ENCODE peak calls at places on chromosome 10, in ten cellular contexts. T is uterus, P is ovary, D is tibial nerve, K is A549, H is sigmoid colon, U is erythroblast, Z is stomach, M is thyroid gland, W is prostate gland. G is an unnamed sample.

GRCh38 chr10:127012769-127013152 is 107.5 kb downstream of the DOCK1 start:
- DNase-seq in T (no peak), P (no peak), D (no peak), K (no peak), H (no peak), U (no peak), Z (peak), M (peak), W (peak), G (no peak)

GRCh38 chr10:52265131-52265926 is 48.8 kb upstream of the DKK1 start:
- DNase-seq in T (no peak), P (no peak), D (no peak), K (no peak), H (no peak), U (no peak), Z (no peak), M (no peak), W (no peak), G (no peak)

GRCh38 chr10:52542891-52543290 is 228.8 kb downstream of the DKK1 start:
- DNase-seq in T (no peak), P (no peak), D (no peak), K (no peak), H (no peak), U (no peak), Z (no peak), M (no peak), W (no peak), G (no peak)

GRCh38 chr10:43217563-43218205 is 49.2 kb downstream of the RASGEF1A start:
- DNase-seq in T (no peak), P (no peak), D (no peak), K (no peak), H (no peak), U (no peak), Z (no peak), M (no peak), W (no peak), G (no peak)

GRCh38 chr10:126380352-126381076 is 7.8 kb downstream of the ADAM12 start:
- DNase-seq in T (no peak), P (no peak), D (no peak), K (no peak), H (no peak), U (no peak), Z (no peak), M (no peak), W (no peak), G (no peak)

GRCh38 chr10:121556448-121556847 is 41.8 kb downstream of the FGFR2 start:
- DNase-seq in T (no peak), P (no peak), D (no peak), K (no peak), H (no peak), U (no peak), Z (no peak), M (no peak), W (no peak), G (no peak)

GRCh38 chr10:67602268-67602950 is 93.6 kb downstream of the CTNNA3 start:
- DNase-seq in T (no peak), P (no peak), D (no peak), K (peak), H (no peak), U (no peak), Z (no peak), M (no peak), W (no peak), G (no peak)

GRCh38 chr10:43606323-43607198 is at the start of gene ZNF485:
- DNase-seq in T (peak), P (peak), D (peak), K (peak), H (peak), U (peak), Z (peak), M (peak), W (peak), G (no peak)

GRCh38 chr10:24651923-24652322 is 71.8 kb downstream of the ARHGAP21 start:
- DNase-seq in T (no peak), P (no peak), D (no peak), K (no peak), H (no peak), U (no peak), Z (no peak), M (no peak), W (no peak), G (no peak)

GRCh38 chr10:101558206-101558605 is 29.9 kb downstream of the POLL start:
- DNase-seq in T (no peak), P (no peak), D (no peak), K (no peak), H (peak), U (peak), Z (no peak), M (no peak), W (no peak), G (no peak)

GRCh38 chr10:132878091-132878729 is 64.2 kb downstream of the CFAP46 start:
- DNase-seq in T (peak), P (no peak), D (no peak), K (no peak), H (peak), U (no peak), Z (peak), M (no peak), W (no peak), G (no peak)

GRCh38 chr10:110681023-110681681 is 37.0 kb downstream of the RBM20 start:
- DNase-seq in T (no peak), P (no peak), D (no peak), K (peak), H (no peak), U (peak), Z (peak), M (peak), W (peak), G (no peak)

GRCh38 chr10:23158370-23158769 is 33.7 kb upstream of the PTF1A start:
- DNase-seq in T (peak), P (no peak), D (no peak), K (peak), H (no peak), U (peak), Z (peak), M (peak), W (peak), G (no peak)

GRCh38 chr10:88117869-88118632 is 254.6 kb downstream of the PTEN start:
- DNase-seq in T (no peak), P (no peak), D (no peak), K (peak), H (no peak), U (peak), Z (no peak), M (no peak), W (no peak), G (no peak)

GRCh38 chr10:6678211-6678803 is 98.2 kb upstream of the PRKCQ start:
- DNase-seq in T (peak), P (peak), D (no peak), K (peak), H (no peak), U (peak), Z (peak), M (peak), W (peak), G (no peak)

GRCh38 chr10:122632561-122632960 is 67.1 kb downstream of the C10orf120 start:
- DNase-seq in T (no peak), P (no peak), D (no peak), K (no peak), H (peak), U (no peak), Z (no peak), M (no peak), W (no peak), G (no peak)

GRCh38 chr10:78337016-78337415 is 303.4 kb downstream of the RPS24 start:
- DNase-seq in T (peak), P (peak), D (no peak), K (no peak), H (peak), U (no peak), Z (peak), M (no peak), W (no peak), G (peak)

GRCh38 chr10:49387029-49387428 is 8.9 kb downstream of the DRGX start:
- DNase-seq in T (no peak), P (no peak), D (no peak), K (no peak), H (no peak), U (no peak), Z (no peak), M (no peak), W (no peak), G (no peak)

GRCh38 chr10:33055636-33056035 is 97.6 kb upstream of the ITGB1 start:
- DNase-seq in T (no peak), P (no peak), D (no peak), K (no peak), H (no peak), U (no peak), Z (no peak), M (no peak), W (no peak), G (no peak)

GRCh38 chr10:122592161-122592560 is 31.6 kb downstream of the DMBT1 start:
- DNase-seq in T (no peak), P (no peak), D (no peak), K (no peak), H (no peak), U (no peak), Z (no peak), M (no peak), W (no peak), G (no peak)

GRCh38 chr10:74072503-74072902 is 74.6 kb downstream of the VCL start:
- DNase-seq in T (no peak), P (no peak), D (no peak), K (peak), H (no peak), U (no peak), Z (no peak), M (no peak), W (no peak), G (no peak)

GRCh38 chr10:24962998-24963397 is 10.6 kb upstream of the PRTFDC1 start:
- DNase-seq in T (no peak), P (no peak), D (no peak), K (peak), H (no peak), U (no peak), Z (no peak), M (no peak), W (no peak), G (no peak)

GRCh38 chr10:117086545-117086944 is 51.5 kb downstream of the VAX1 start:
- DNase-seq in T (no peak), P (no peak), D (no peak), K (no peak), H (no peak), U (no peak), Z (no peak), M (no peak), W (no peak), G (no peak)

GRCh38 chr10:123143162-123143824 is 4.6 kb upstream of the HMX2 start:
- DNase-seq in T (no peak), P (no peak), D (no peak), K (no peak), H (no peak), U (no peak), Z (no peak), M (no peak), W (no peak), G (no peak)

GRCh38 chr10:119817991-119818888 is 54.4 kb downstream of the MCMBP start:
- DNase-seq in T (peak), P (peak), D (peak), K (no peak), H (peak), U (peak), Z (peak), M (peak), W (peak), G (no peak)

GRCh38 chr10:24882047-24882698 is 70.2 kb downstream of the PRTFDC1 start:
- DNase-seq in T (no peak), P (no peak), D (no peak), K (no peak), H (no peak), U (no peak), Z (no peak), M (no peak), W (no peak), G (no peak)

GRCh38 chr10:69632516-69633199 is 2.6 kb downstream of the FAM241B start:
- DNase-seq in T (no peak), P (no peak), D (no peak), K (no peak), H (no peak), U (no peak), Z (peak), M (no peak), W (no peak), G (peak)

GRCh38 chr10:69863580-69863979 is 61.9 kb downstream of the COL13A1 start:
- DNase-seq in T (no peak), P (no peak), D (no peak), K (no peak), H (no peak), U (no peak), Z (no peak), M (no peak), W (no peak), G (no peak)

GRCh38 chr10:44295619-44296222 is 89.2 kb downstream of the CXCL12 start:
- DNase-seq in T (no peak), P (no peak), D (no peak), K (no peak), H (no peak), U (no peak), Z (no peak), M (no peak), W (no peak), G (no peak)

GRCh38 chr10:28375399-28376354 is 72.8 kb upstream of the MPP7 start:
- DNase-seq in T (peak), P (no peak), D (no peak), K (peak), H (no peak), U (no peak), Z (no peak), M (peak), W (peak), G (no peak)

GRCh38 chr10:28704771-28705170 is 27.4 kb downstream of the BAMBI start:
- DNase-seq in T (no peak), P (no peak), D (no peak), K (no peak), H (no peak), U (no peak), Z (no peak), M (no peak), W (no peak), G (no peak)

GRCh38 chr10:31926765-31927596 is 1.6 kb downstream of the ARHGAP12 start:
- DNase-seq in T (no peak), P (no peak), D (no peak), K (peak), H (no peak), U (peak), Z (no peak), M (no peak), W (no peak), G (no peak)

GRCh38 chr10:32189400-32190084 is 133.3 kb upstream of the KIF5B start:
- DNase-seq in T (no peak), P (no peak), D (no peak), K (peak), H (no peak), U (peak), Z (no peak), M (no peak), W (no peak), G (no peak)

GRCh38 chr10:110978204-110978603 is 58.8 kb downstream of the SHOC2 start:
- DNase-seq in T (no peak), P (no peak), D (no peak), K (no peak), H (no peak), U (no peak), Z (no peak), M (no peak), W (no peak), G (no peak)

GRCh38 chr10:111344804-111345203 is 268.0 kb downstream of the ADRA2A start:
- DNase-seq in T (no peak), P (no peak), D (no peak), K (peak), H (no peak), U (no peak), Z (no peak), M (no peak), W (no peak), G (no peak)

GRCh38 chr10:11798862-11799735 is 24.1 kb upstream of the PROSER2 start:
- DNase-seq in T (no peak), P (no peak), D (no peak), K (no peak), H (no peak), U (no peak), Z (no peak), M (no peak), W (no peak), G (no peak)

GRCh38 chr10:5095687-5096086 is 1.5 kb downstream of the AKR1C3 start:
- DNase-seq in T (no peak), P (no peak), D (no peak), K (peak), H (no peak), U (no peak), Z (no peak), M (no peak), W (no peak), G (no peak)

DNA sequence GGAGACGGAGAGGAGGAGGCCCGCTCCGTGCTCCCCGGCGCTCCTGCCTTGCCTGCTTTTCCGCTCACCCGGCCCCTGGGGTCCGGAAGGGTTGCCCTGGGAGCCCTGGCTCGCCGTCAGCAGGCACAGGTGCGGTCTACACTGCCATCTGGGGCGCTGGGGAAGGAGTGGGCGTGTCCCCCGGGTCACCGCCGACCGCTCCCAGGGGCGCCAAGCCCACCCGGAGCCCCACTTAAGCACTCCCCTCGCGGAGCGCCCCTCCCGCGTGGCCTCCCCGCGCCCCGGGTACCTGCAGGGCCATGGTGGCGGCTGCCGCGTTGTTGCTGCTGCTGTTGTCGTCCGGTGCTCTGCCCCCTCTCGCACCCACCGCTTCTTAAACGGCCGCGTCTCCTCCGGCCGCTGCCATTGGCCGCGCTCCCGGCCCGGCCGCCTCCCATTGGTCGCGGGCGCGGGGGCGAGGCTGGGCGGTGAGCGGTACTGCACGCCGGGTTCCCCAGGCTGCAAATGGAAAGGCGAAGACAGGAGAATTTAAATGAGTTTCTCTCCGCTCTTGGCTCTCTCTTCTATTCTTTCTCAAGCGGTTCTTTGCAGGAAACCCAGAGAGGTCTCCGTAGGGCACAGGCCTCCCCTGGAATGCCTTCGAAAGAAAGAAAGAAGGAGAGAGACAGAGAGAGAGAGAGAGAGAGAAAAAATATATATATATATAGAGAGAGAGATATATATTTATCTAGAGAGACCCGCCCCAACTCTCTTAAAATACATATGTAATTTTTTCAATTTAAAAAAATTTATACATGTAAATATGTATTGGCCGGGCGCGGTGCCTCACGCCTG is at the start of gene ACBD7:
- DNase-seq in T (peak), P (peak), D (peak), K (peak), H (peak), U (peak), Z (peak), M (peak), W (peak), G (no peak)
- TF ChIP-seq POLR2A in T (no peak), P (no peak), D (no peak), K (no peak), H (no peak), U (no peak), Z (no peak), M (peak), W (no peak), G (no peak)

GRCh38 chr10:63133056-63133786 is at the start of gene NRBF2:
- DNase-seq in T (peak), P (peak), D (peak), K (peak), H (peak), U (peak), Z (peak), M (peak), W (peak), G (no peak)
- TF ChIP-seq POLR2A in T (peak), P (peak), D (peak), K (peak), H (peak), U (peak), Z (peak), M (peak), W (peak), G (peak)

DNA sequence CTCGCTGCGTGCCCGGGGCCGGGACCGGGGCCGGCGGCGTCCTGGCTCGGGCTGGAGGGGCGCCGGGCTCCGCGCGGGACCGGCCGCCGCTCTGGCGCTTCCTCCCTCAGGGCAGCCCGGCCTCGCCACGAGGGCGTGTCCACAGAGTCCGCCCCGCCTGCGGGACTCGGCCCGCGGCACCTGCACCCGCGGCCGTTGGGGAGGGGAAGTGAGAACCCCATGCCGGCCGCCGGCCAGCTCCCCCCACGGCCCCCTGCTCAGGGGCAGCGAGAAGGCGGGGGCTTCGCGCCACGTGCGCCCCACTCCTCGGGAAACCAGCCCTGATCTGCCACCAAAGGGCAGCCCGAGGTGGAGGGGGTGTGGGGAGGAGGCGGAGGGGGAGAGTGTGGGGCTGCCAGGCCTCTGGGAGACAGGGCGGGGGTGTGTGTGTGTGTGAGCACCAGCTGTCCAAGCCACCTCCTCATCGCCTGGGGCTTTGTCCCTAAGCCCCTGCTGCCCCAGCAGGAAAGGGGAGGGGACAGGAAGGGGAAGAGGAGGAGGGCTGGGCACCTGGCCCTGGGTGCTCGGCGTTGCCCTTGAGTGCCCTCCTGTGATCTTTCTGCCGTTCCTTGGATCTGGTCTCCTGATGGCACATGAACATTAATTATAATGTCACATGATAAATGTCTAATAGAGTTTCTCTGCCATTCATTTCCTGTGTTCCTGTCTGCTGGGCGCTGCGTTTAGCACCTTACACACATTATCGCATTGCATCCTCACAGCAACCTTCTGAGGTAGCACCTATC is at the start of gene PIK3AP1:
- DNase-seq in T (peak), P (peak), D (peak), K (peak), H (peak), U (peak), Z (peak), M (peak), W (no peak), G (no peak)
- TF ChIP-seq POLR2A in T (no peak), P (no peak), D (no peak), K (no peak), H (no peak), U (peak), Z (no peak), M (peak), W (no peak), G (no peak)

DNA sequence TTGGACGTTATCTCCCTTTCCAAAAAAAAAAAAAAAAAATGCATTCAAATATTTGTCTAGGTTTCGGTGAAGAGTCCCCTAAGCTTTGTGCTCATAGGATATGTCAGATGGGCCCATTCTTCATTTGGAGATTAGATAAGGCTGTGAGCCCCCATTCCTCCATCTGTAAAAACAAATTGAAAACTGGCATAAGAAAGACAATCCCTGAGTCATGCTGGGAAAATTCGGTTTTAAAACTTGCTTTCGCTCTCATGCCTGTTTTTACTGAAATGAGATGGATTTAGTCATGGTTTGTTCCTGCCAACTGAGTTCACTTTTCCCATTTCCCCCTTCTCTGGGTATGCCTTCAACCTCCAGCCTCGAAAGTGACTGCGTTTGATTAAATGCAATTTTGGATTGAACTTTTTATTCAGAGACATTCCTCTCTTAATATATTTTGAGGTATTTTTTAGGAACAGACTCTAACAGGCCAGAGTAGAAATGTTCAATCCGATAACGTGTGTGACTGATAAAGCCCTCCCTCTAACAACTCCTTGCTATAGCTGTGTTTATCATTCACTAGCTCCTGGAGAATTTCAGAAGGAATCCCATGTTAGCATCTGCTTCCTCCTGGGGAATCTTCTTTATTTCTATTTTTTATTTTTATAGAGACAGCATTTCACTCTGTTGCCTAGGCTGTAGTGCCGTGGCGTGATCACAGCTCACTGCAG is 190.9 kb upstream of the LYZL2 start:
- DNase-seq in T (no peak), P (no peak), D (no peak), K (no peak), H (peak), U (peak), Z (no peak), M (no peak), W (no peak), G (no peak)
- TF ChIP-seq POLR2A in T (no peak), P (no peak), D (no peak), K (no peak), H (no peak), U (no peak), Z (no peak), M (no peak), W (no peak), G (no peak)

GRCh38 chr10:102817175-102817574 is 20.0 kb downstream of the CYP17A1 start:
- DNase-seq in T (no peak), P (no peak), D (no peak), K (no peak), H (no peak), U (no peak), Z (no peak), M (no peak), W (no peak), G (no peak)
- TF ChIP-seq POLR2A in T (no peak), P (no peak), D (no peak), K (no peak), H (no peak), U (no peak), Z (no peak), M (no peak), W (no peak), G (no peak)